ENCODE peak calls at places on chromosomes 1 and 21, in six cellular contexts. One of them, this sample, is unnamed.

GRCh38 chr1:199396456-199396855 is 631.1 kb upstream of the NR5A2 start:
- DNase-seq in K562: no peak
- DNase-seq in stomach: no peak
- DNase-seq in sigmoid colon: no peak
- DNase-seq in upper lobe of left lung: no peak
- DNase-seq in vagina: no peak
- DNase-seq in this sample: no peak

GRCh38 chr1:183353597-183353996 is 64.6 kb downstream of the NMNAT2 start:
- DNase-seq in stomach: no peak
- DNase-seq in sigmoid colon: no peak
- DNase-seq in vagina: no peak
- DNase-seq in upper lobe of left lung: no peak
- DNase-seq in K562: no peak
- DNase-seq in this sample: no peak

GRCh38 chr21:34105947-34106541 is 32.7 kb downstream of the MRPS6 start:
- DNase-seq in K562: no peak
- DNase-seq in vagina: no peak
- DNase-seq in sigmoid colon: no peak
- DNase-seq in stomach: no peak
- DNase-seq in upper lobe of left lung: no peak
- DNase-seq in this sample: no peak

GRCh38 chr1:15932612-15933011 is 43.3 kb downstream of the ZBTB17 start:
- DNase-seq in vagina: no peak
- DNase-seq in upper lobe of left lung: no peak
- DNase-seq in K562: no peak
- DNase-seq in stomach: no peak
- DNase-seq in sigmoid colon: no peak
- DNase-seq in this sample: no peak

GRCh38 chr1:112618114-112618720 is 724 bp downstream of the ST7L start:
- DNase-seq in K562: peak
- DNase-seq in upper lobe of left lung: no peak
- DNase-seq in sigmoid colon: no peak
- DNase-seq in vagina: no peak
- DNase-seq in stomach: no peak
- DNase-seq in this sample: peak

GRCh38 chr1:85325920-85326319 is 49.5 kb upstream of the BCL10 start:
- DNase-seq in upper lobe of left lung: no peak
- DNase-seq in vagina: no peak
- DNase-seq in sigmoid colon: no peak
- DNase-seq in stomach: no peak
- DNase-seq in K562: no peak
- DNase-seq in this sample: no peak

GRCh38 chr1:157045251-157046218 is at the start of gene ARHGEF11:
- DNase-seq in upper lobe of left lung: peak
- DNase-seq in K562: peak
- DNase-seq in stomach: peak
- DNase-seq in vagina: no peak
- DNase-seq in sigmoid colon: peak
- DNase-seq in this sample: peak

GRCh38 chr1:20593766-20594165 is 4.9 kb downstream of the CDA start:
- DNase-seq in upper lobe of left lung: no peak
- DNase-seq in K562: no peak
- DNase-seq in stomach: no peak
- DNase-seq in vagina: no peak
- DNase-seq in sigmoid colon: no peak
- DNase-seq in this sample: no peak

GRCh38 chr1:219629481-219629880 is 16.6 kb upstream of the ZC3H11B start:
- DNase-seq in vagina: no peak
- DNase-seq in stomach: no peak
- DNase-seq in K562: no peak
- DNase-seq in upper lobe of left lung: no peak
- DNase-seq in sigmoid colon: no peak
- DNase-seq in this sample: no peak

GRCh38 chr21:22115746-22116145 is 1117.5 kb downstream of the NCAM2 start:
- DNase-seq in vagina: no peak
- DNase-seq in sigmoid colon: no peak
- DNase-seq in stomach: no peak
- DNase-seq in upper lobe of left lung: no peak
- DNase-seq in K562: no peak
- DNase-seq in this sample: no peak

GRCh38 chr1:167635233-167635648 is 5.2 kb downstream of the RCSD1 start:
- DNase-seq in K562: peak
- DNase-seq in sigmoid colon: no peak
- DNase-seq in vagina: peak
- DNase-seq in stomach: no peak
- DNase-seq in upper lobe of left lung: peak
- DNase-seq in this sample: no peak

DNA sequence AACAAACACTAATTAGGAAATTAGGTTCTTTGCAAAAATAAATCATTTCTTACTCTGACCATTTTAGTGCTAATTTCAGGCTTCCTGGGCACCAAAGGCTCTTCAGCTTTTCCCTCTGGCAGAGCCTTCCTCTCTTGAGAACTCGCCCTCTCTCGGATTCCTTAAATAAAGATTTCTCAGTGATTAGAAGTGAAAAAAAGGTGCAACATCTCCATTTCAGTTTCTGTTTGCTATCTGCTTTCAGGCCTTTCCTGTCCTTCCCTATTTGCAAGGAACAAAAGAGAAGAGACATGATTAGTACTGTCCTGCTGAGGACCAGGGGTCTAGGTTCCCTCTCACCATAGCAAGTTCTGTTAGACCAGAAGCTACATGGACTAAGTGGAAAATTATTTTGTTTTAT is 27.8 kb upstream of the CACYBP start:
- DNase-seq in upper lobe of left lung: no peak
- DNase-seq in sigmoid colon: no peak
- DNase-seq in K562: no peak
- DNase-seq in vagina: no peak
- DNase-seq in stomach: no peak
- DNase-seq in this sample: no peak
- H3K27ac ChIP-seq in upper lobe of left lung: peak
- H3K27ac ChIP-seq in sigmoid colon: no peak
- H3K27ac ChIP-seq in K562: peak
- H3K27ac ChIP-seq in vagina: no peak
- H3K27ac ChIP-seq in stomach: peak
- H3K27ac ChIP-seq in this sample: no peak

GRCh38 chr1:60573121-60573520 is 499.6 kb upstream of the C1orf87 start:
- DNase-seq in vagina: no peak
- DNase-seq in sigmoid colon: no peak
- DNase-seq in stomach: no peak
- DNase-seq in K562: no peak
- DNase-seq in upper lobe of left lung: no peak
- DNase-seq in this sample: no peak
- TF ChIP-seq POLR2AphosphoS5 in vagina: no peak
- TF ChIP-seq POLR2AphosphoS5 in sigmoid colon: no peak
- TF ChIP-seq POLR2AphosphoS5 in stomach: no peak
- TF ChIP-seq POLR2AphosphoS5 in K562: no peak
- TF ChIP-seq POLR2AphosphoS5 in upper lobe of left lung: no peak
- TF ChIP-seq POLR2AphosphoS5 in this sample: no peak

DNA sequence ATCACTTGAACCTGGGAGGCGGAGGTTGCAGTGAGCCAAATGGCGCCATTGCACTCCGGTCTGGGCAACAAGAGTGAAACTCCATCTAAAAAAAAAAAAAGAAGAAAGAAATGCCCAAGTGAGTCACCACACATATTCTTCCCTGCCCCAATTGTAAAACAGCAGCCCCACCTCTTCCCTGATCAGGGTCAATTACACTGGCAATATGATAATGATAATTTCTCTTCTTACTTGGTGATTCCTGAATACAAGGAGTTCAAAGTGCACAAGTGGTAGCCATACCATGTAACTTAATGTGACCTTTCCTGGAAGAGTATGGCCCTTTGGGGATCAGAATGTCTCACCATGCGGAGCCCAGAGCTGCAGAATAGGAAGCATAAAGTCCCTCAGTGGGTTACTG is 11.8 kb upstream of the CGN start:
- DNase-seq in stomach: no peak
- DNase-seq in sigmoid colon: no peak
- DNase-seq in vagina: no peak
- DNase-seq in K562: no peak
- DNase-seq in upper lobe of left lung: no peak
- DNase-seq in this sample: no peak
- H3K27ac ChIP-seq in stomach: no peak
- H3K27ac ChIP-seq in sigmoid colon: no peak
- H3K27ac ChIP-seq in vagina: no peak
- H3K27ac ChIP-seq in K562: no peak
- H3K27ac ChIP-seq in upper lobe of left lung: no peak
- H3K27ac ChIP-seq in this sample: no peak

GRCh38 chr1:245155186-245156040 is 628 bp downstream of the KIF26B start:
- DNase-seq in vagina: no peak
- DNase-seq in K562: peak
- DNase-seq in stomach: no peak
- DNase-seq in sigmoid colon: no peak
- DNase-seq in upper lobe of left lung: peak
- DNase-seq in this sample: no peak

GRCh38 chr1:245154429-245155185 is at the start of gene KIF26B:
- DNase-seq in sigmoid colon: no peak
- DNase-seq in stomach: no peak
- DNase-seq in upper lobe of left lung: peak
- DNase-seq in vagina: no peak
- DNase-seq in K562: peak
- DNase-seq in this sample: peak

GRCh38 chr1:245156041-245156735 is 1.4 kb downstream of the KIF26B start:
- DNase-seq in stomach: peak
- DNase-seq in K562: peak
- DNase-seq in vagina: no peak
- DNase-seq in sigmoid colon: peak
- DNase-seq in upper lobe of left lung: peak
- DNase-seq in this sample: peak

GRCh38 chr1:245153081-245153644 is 1.6 kb upstream of the KIF26B start:
- DNase-seq in stomach: peak
- DNase-seq in upper lobe of left lung: peak
- DNase-seq in K562: peak
- DNase-seq in sigmoid colon: no peak
- DNase-seq in vagina: peak
- DNase-seq in this sample: no peak

DNA sequence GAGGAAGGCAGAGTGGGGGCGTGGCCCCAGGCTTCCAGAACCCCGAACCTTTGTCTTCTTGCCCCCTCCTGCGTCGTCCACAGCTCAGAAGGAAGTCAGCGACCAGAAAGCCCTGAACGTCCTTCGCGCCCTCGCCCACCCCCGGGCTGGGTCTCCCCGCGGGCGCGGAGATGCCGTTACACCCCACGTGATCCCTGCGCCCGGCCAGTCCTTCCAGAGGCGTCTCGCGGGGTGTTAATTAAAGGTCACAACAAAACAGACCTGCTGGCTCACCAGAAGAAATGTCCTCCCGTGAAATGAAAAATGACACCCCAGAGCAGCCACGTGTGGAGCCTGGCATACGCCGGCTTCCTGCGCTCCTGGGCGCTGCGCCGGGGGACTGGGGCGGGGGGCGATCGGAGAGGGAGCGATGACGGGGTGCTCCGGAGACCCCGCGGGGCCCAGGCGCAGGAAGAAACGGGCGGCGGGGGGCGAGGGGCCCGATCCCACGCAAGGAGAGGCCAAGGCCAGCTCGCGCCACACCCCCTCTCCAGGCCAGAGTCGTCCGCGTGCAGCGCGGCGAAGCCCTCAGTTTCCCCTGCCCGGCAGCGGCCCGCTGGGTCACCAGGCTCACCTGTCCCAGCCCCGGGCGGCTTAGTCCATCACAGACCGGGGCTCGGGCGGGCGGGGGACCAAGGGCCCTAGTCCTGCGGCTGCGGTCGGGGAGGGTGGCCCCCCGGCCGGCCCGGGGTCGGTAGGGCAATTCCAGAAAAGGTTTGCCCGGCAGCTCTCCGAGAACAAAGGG is 948 bp upstream of the KIF26B start:
- DNase-seq in upper lobe of left lung: peak
- DNase-seq in K562: peak
- DNase-seq in sigmoid colon: no peak
- DNase-seq in stomach: no peak
- DNase-seq in vagina: no peak
- DNase-seq in this sample: no peak
- TF ChIP-seq POLR2AphosphoS5 in upper lobe of left lung: no peak
- TF ChIP-seq POLR2AphosphoS5 in K562: no peak
- TF ChIP-seq POLR2AphosphoS5 in sigmoid colon: no peak
- TF ChIP-seq POLR2AphosphoS5 in stomach: no peak
- TF ChIP-seq POLR2AphosphoS5 in vagina: no peak
- TF ChIP-seq POLR2AphosphoS5 in this sample: no peak

GRCh38 chr1:52558941-52559340 is 6.0 kb upstream of the TUT4 start:
- DNase-seq in upper lobe of left lung: no peak
- DNase-seq in K562: no peak
- DNase-seq in stomach: no peak
- DNase-seq in vagina: no peak
- DNase-seq in sigmoid colon: no peak
- DNase-seq in this sample: no peak

GRCh38 chr1:52562766-52563165 is 9.9 kb upstream of the TUT4 start:
- DNase-seq in stomach: no peak
- DNase-seq in K562: no peak
- DNase-seq in sigmoid colon: no peak
- DNase-seq in vagina: no peak
- DNase-seq in upper lobe of left lung: no peak
- DNase-seq in this sample: no peak

GRCh38 chr1:52556641-52557360 is 3.9 kb upstream of the TUT4 start:
- DNase-seq in stomach: no peak
- DNase-seq in sigmoid colon: no peak
- DNase-seq in K562: no peak
- DNase-seq in upper lobe of left lung: no peak
- DNase-seq in vagina: no peak
- DNase-seq in this sample: no peak

GRCh38 chr1:52554756-52555155 is 1.9 kb upstream of the TUT4 start:
- DNase-seq in stomach: no peak
- DNase-seq in vagina: no peak
- DNase-seq in upper lobe of left lung: no peak
- DNase-seq in sigmoid colon: no peak
- DNase-seq in K562: no peak
- DNase-seq in this sample: no peak

GRCh38 chr1:52559875-52560274 is 7.0 kb upstream of the TUT4 start:
- DNase-seq in K562: no peak
- DNase-seq in upper lobe of left lung: no peak
- DNase-seq in sigmoid colon: no peak
- DNase-seq in vagina: no peak
- DNase-seq in stomach: no peak
- DNase-seq in this sample: no peak
- H3K27ac ChIP-seq in K562: no peak
- H3K27ac ChIP-seq in upper lobe of left lung: no peak
- H3K27ac ChIP-seq in sigmoid colon: no peak
- H3K27ac ChIP-seq in vagina: no peak
- H3K27ac ChIP-seq in stomach: no peak
- H3K27ac ChIP-seq in this sample: no peak

GRCh38 chr1:43313771-43314170 is 13.0 kb downstream of the TIE1 start:
- DNase-seq in sigmoid colon: no peak
- DNase-seq in vagina: no peak
- DNase-seq in K562: no peak
- DNase-seq in stomach: peak
- DNase-seq in upper lobe of left lung: peak
- DNase-seq in this sample: no peak
- TF ChIP-seq POLR2AphosphoS5 in sigmoid colon: no peak
- TF ChIP-seq POLR2AphosphoS5 in vagina: no peak
- TF ChIP-seq POLR2AphosphoS5 in K562: no peak
- TF ChIP-seq POLR2AphosphoS5 in stomach: no peak
- TF ChIP-seq POLR2AphosphoS5 in upper lobe of left lung: no peak
- TF ChIP-seq POLR2AphosphoS5 in this sample: no peak